ENCODE peak calls at places on chromosomes 5 and 9, in six cellular contexts. L is effector memory CD8-positive, alpha-beta T cell; W is GM13977; C is NCI-H2107; G is COR-L47; Y is GM04503. X is an unnamed sample.

GRCh38 chr9:92954078-92954861 is 6.9 kb downstream of the FGD3 start:
- DNase-seq in C (no peak), Y (no peak), L (peak; percentile 75), G (peak; percentile 66), W (no peak), X (no peak)

GRCh38 chr9:21252727-21253547 is 13.1 kb upstream of the IFNA14 start:
- DNase-seq in W (peak; percentile 32), C (no peak), G (no peak), L (no peak), Y (peak; percentile 6), X (peak; percentile 19)

GRCh38 chr5:64000096-64000495 is 37.9 kb upstream of the HTR1A start:
- DNase-seq in G (no peak), C (no peak), Y (no peak), L (no peak), W (no peak), X (no peak)

GRCh38 chr9:13569706-13570423 is 290.4 kb upstream of the MPDZ start:
- DNase-seq in L (no peak), W (no peak), C (no peak), G (no peak), Y (no peak), X (no peak)

GRCh38 chr5:177396086-177396485 is 4.4 kb downstream of the PFN3 start:
- DNase-seq in L (no peak), W (no peak), Y (no peak), C (no peak), G (no peak), X (no peak)

GRCh38 chr5:9295466-9295801 is 250.4 kb downstream of the SEMA5A start:
- DNase-seq in Y (no peak), G (no peak), C (no peak), W (no peak), L (no peak), X (no peak)

GRCh38 chr5:153551537-153552079 is 61.1 kb downstream of the GRIA1 start:
- DNase-seq in Y (peak; percentile 97), L (no peak), C (no peak), G (no peak), W (no peak), X (peak; percentile 41)

GRCh38 chr5:114419941-114420340 is 58.1 kb downstream of the KCNN2 start:
- DNase-seq in L (no peak), C (no peak), W (no peak), Y (no peak), G (no peak), X (no peak)

GRCh38 chr5:142870552-142870951 is 100.4 kb downstream of the ARHGAP26 start:
- DNase-seq in Y (no peak), W (no peak), C (no peak), L (no peak), G (no peak), X (no peak)

GRCh38 chr5:163727028-163727427 is 221.6 kb downstream of the MAT2B start:
- DNase-seq in C (no peak), W (no peak), L (no peak), Y (no peak), G (no peak), X (no peak)

GRCh38 chr9:124122813-124123462 is 111.4 kb downstream of the LHX2 start:
- DNase-seq in C (no peak), W (no peak), L (no peak), Y (peak; percentile 29), G (no peak), X (no peak)

GRCh38 chr9:114571391-114571790 is 16.2 kb upstream of the ATP6V1G1 start:
- DNase-seq in Y (no peak), G (no peak), W (no peak), C (no peak), L (no peak), X (no peak)

GRCh38 chr9:128917151-128917849 is 3.5 kb upstream of the PHYHD1 start:
- DNase-seq in C (no peak), L (no peak), W (no peak), Y (peak; percentile 47), G (no peak), X (no peak)

GRCh38 chr5:52760695-52761366 is 26.9 kb upstream of the ITGA1 start:
- DNase-seq in C (no peak), L (no peak), W (no peak), G (no peak), Y (no peak), X (no peak)

GRCh38 chr9:77841739-77842386 is 189.7 kb downstream of the GNAQ start:
- DNase-seq in G (peak; percentile 14), Y (no peak), C (no peak), L (no peak), W (no peak), X (no peak)

GRCh38 chr9:90023861-90024260 is 419.0 kb downstream of the GADD45G start:
- DNase-seq in C (no peak), L (no peak), Y (no peak), G (no peak), W (no peak), X (no peak)

GRCh38 chr9:105693435-105694275 is 686 bp upstream of the TMEM38B start:
- DNase-seq in G (no peak), L (no peak), C (no peak), Y (no peak), W (peak; percentile 46), X (no peak)

GRCh38 chr5:171702391-171702790 is 83.2 kb upstream of the SMIM23 start:
- DNase-seq in G (no peak), C (no peak), Y (no peak), L (no peak), W (no peak), X (no peak)

GRCh38 chr5:74169704-74170103 is 470.8 kb downstream of the ENC1 start:
- DNase-seq in G (no peak), W (no peak), Y (no peak), L (no peak), C (no peak), X (no peak)

GRCh38 chr9:121369595-121370265 is at the start of gene STOM:
- DNase-seq in Y (peak; percentile 71), L (peak; percentile 75), C (no peak), W (peak; percentile 65), G (peak; percentile 44), X (peak; percentile 35)

GRCh38 chr5:76724871-76725270 is 8.9 kb downstream of the F2R start:
- DNase-seq in G (no peak), Y (no peak), L (no peak), W (no peak), C (no peak), X (no peak)

GRCh38 chr9:128637656-128638055 is 19.0 kb downstream of the DYNC2I2 start:
- DNase-seq in G (no peak), W (no peak), Y (no peak), L (no peak), C (no peak), X (no peak)

GRCh38 chr9:13786131-13786530 is 506.6 kb upstream of the MPDZ start:
- DNase-seq in G (no peak), C (no peak), Y (no peak), W (no peak), L (no peak), X (no peak)

GRCh38 chr5:138789771-138790242 is 36.6 kb downstream of the CTNNA1 start:
- DNase-seq in C (no peak), G (peak; percentile 4), Y (no peak), L (no peak), W (peak; percentile 58), X (peak; percentile 29)

X was measured in NCI-H460.